ENCODE peak calls at places on chromosomes 3 and 15, in seven cellular contexts. One of them, this sample, is unnamed.

GRCh38 chr15:101652783-101653430 is 726 bp upstream of the TM2D3 start:
- DNase-seq in K562: peak; percentile 56
- DNase-seq in A549: no peak
- DNase-seq in IMR-90: no peak
- DNase-seq in HepG2: no peak
- DNase-seq in GM12878: no peak
- DNase-seq in H1: no peak
- DNase-seq in this sample: no peak

GRCh38 chr3:7382293-7383033 is 521.5 kb downstream of the GRM7 start:
- DNase-seq in K562: no peak
- DNase-seq in A549: peak; percentile 6
- DNase-seq in IMR-90: no peak
- DNase-seq in HepG2: no peak
- DNase-seq in GM12878: no peak
- DNase-seq in H1: no peak
- DNase-seq in this sample: no peak

GRCh38 chr3:139318431-139318816 is 25.4 kb upstream of the MRPS22 start:
- DNase-seq in K562: no peak
- DNase-seq in A549: no peak
- DNase-seq in IMR-90: no peak
- DNase-seq in HepG2: no peak
- DNase-seq in GM12878: no peak
- DNase-seq in H1: no peak
- DNase-seq in this sample: no peak

GRCh38 chr15:91456921-91457320 is 356.9 kb downstream of the SV2B start:
- DNase-seq in K562: no peak
- DNase-seq in A549: no peak
- DNase-seq in IMR-90: peak; percentile 24
- DNase-seq in HepG2: no peak
- DNase-seq in GM12878: no peak
- DNase-seq in H1: no peak
- DNase-seq in this sample: no peak

GRCh38 chr3:43856761-43857160 is 166.0 kb downstream of the ABHD5 start:
- DNase-seq in K562: no peak
- DNase-seq in A549: no peak
- DNase-seq in IMR-90: no peak
- DNase-seq in HepG2: no peak
- DNase-seq in GM12878: no peak
- DNase-seq in H1: no peak
- DNase-seq in this sample: no peak

GRCh38 chr3:64229903-64230302 is 4.6 kb upstream of the PRICKLE2 start:
- DNase-seq in K562: no peak
- DNase-seq in A549: no peak
- DNase-seq in IMR-90: peak; percentile 78
- DNase-seq in HepG2: no peak
- DNase-seq in GM12878: no peak
- DNase-seq in H1: no peak
- DNase-seq in this sample: no peak

GRCh38 chr15:81293728-81294500 is 30.0 kb downstream of the STARD5 start:
- DNase-seq in K562: no peak
- DNase-seq in A549: no peak
- DNase-seq in IMR-90: no peak
- DNase-seq in HepG2: no peak
- DNase-seq in GM12878: peak; percentile 98
- DNase-seq in H1: no peak
- DNase-seq in this sample: no peak

GRCh38 chr3:101665851-101666250 is 11.1 kb downstream of the ZBTB11 start:
- DNase-seq in K562: no peak
- DNase-seq in A549: no peak
- DNase-seq in IMR-90: no peak
- DNase-seq in HepG2: no peak
- DNase-seq in GM12878: no peak
- DNase-seq in H1: no peak
- DNase-seq in this sample: no peak

GRCh38 chr3:19334120-19334519 is 185.8 kb downstream of the KCNH8 start:
- DNase-seq in K562: no peak
- DNase-seq in A549: no peak
- DNase-seq in IMR-90: no peak
- DNase-seq in HepG2: no peak
- DNase-seq in GM12878: no peak
- DNase-seq in H1: no peak
- DNase-seq in this sample: no peak

GRCh38 chr15:39774688-39775267 is 7.9 kb downstream of the FSIP1 start:
- DNase-seq in K562: no peak
- DNase-seq in A549: no peak
- DNase-seq in IMR-90: no peak
- DNase-seq in HepG2: no peak
- DNase-seq in GM12878: no peak
- DNase-seq in H1: no peak
- DNase-seq in this sample: no peak

GRCh38 chr3:108603689-108604088 is 14.2 kb downstream of the DZIP3 start:
- DNase-seq in K562: no peak
- DNase-seq in A549: no peak
- DNase-seq in IMR-90: peak; percentile 23
- DNase-seq in HepG2: no peak
- DNase-seq in GM12878: no peak
- DNase-seq in H1: no peak
- DNase-seq in this sample: no peak

GRCh38 chr3:130671545-130671944 is 75.1 kb downstream of the PIK3R4 start:
- DNase-seq in K562: peak; percentile 19
- DNase-seq in A549: no peak
- DNase-seq in IMR-90: peak; percentile 16
- DNase-seq in HepG2: no peak
- DNase-seq in GM12878: no peak
- DNase-seq in H1: no peak
- DNase-seq in this sample: no peak

GRCh38 chr15:51613988-51614387 is 8.6 kb downstream of the DMXL2 start:
- DNase-seq in K562: no peak
- DNase-seq in A549: no peak
- DNase-seq in IMR-90: no peak
- DNase-seq in HepG2: no peak
- DNase-seq in GM12878: no peak
- DNase-seq in H1: no peak
- DNase-seq in this sample: no peak

GRCh38 chr3:191244242-191244867 is 45.3 kb downstream of the OSTN start:
- DNase-seq in K562: peak; percentile 10
- DNase-seq in A549: peak; percentile 4
- DNase-seq in IMR-90: peak; percentile 35
- DNase-seq in HepG2: peak; percentile 6
- DNase-seq in GM12878: no peak
- DNase-seq in H1: no peak
- DNase-seq in this sample: no peak

GRCh38 chr3:104510091-104510860 is 856.4 kb upstream of the ALCAM start:
- DNase-seq in K562: no peak
- DNase-seq in A549: no peak
- DNase-seq in IMR-90: no peak
- DNase-seq in HepG2: no peak
- DNase-seq in GM12878: no peak
- DNase-seq in H1: no peak
- DNase-seq in this sample: no peak

GRCh38 chr3:58189691-58190090 is 21.1 kb downstream of the DNASE1L3 start:
- DNase-seq in K562: no peak
- DNase-seq in A549: no peak
- DNase-seq in IMR-90: no peak
- DNase-seq in HepG2: no peak
- DNase-seq in GM12878: no peak
- DNase-seq in H1: no peak
- DNase-seq in this sample: no peak

GRCh38 chr3:45104715-45105711 is 41.2 kb downstream of the CDCP1 start:
- DNase-seq in K562: no peak
- DNase-seq in A549: no peak
- DNase-seq in IMR-90: peak; percentile 86
- DNase-seq in HepG2: no peak
- DNase-seq in GM12878: no peak
- DNase-seq in H1: no peak
- DNase-seq in this sample: no peak

GRCh38 chr15:25759421-25759820 is 103.7 kb downstream of the ATP10A start:
- DNase-seq in K562: no peak
- DNase-seq in A549: no peak
- DNase-seq in IMR-90: no peak
- DNase-seq in HepG2: no peak
- DNase-seq in GM12878: no peak
- DNase-seq in H1: no peak
- DNase-seq in this sample: no peak

GRCh38 chr15:39787479-39787878 is 4.8 kb upstream of the FSIP1 start:
- DNase-seq in K562: no peak
- DNase-seq in A549: no peak
- DNase-seq in IMR-90: no peak
- DNase-seq in HepG2: peak; percentile 72
- DNase-seq in GM12878: no peak
- DNase-seq in H1: no peak
- DNase-seq in this sample: no peak

GRCh38 chr3:112306825-112307224 is 12.8 kb upstream of the SLC9C1 start:
- DNase-seq in K562: no peak
- DNase-seq in A549: no peak
- DNase-seq in IMR-90: no peak
- DNase-seq in HepG2: no peak
- DNase-seq in GM12878: no peak
- DNase-seq in H1: no peak
- DNase-seq in this sample: no peak

GRCh38 chr3:180571831-180572578 is 30.0 kb upstream of the TTC14 start:
- DNase-seq in K562: no peak
- DNase-seq in A549: no peak
- DNase-seq in IMR-90: no peak
- DNase-seq in HepG2: no peak
- DNase-seq in GM12878: no peak
- DNase-seq in H1: no peak
- DNase-seq in this sample: no peak

GRCh38 chr3:71602256-71602655 is 18.7 kb upstream of the FOXP1 start:
- DNase-seq in K562: no peak
- DNase-seq in A549: no peak
- DNase-seq in IMR-90: no peak
- DNase-seq in HepG2: peak; percentile 54
- DNase-seq in GM12878: no peak
- DNase-seq in H1: no peak
- DNase-seq in this sample: no peak

GRCh38 chr3:94098487-94098886 is 35.6 kb downstream of the NSUN3 start:
- DNase-seq in K562: no peak
- DNase-seq in A549: no peak
- DNase-seq in IMR-90: peak; percentile 5
- DNase-seq in HepG2: no peak
- DNase-seq in GM12878: no peak
- DNase-seq in H1: no peak
- DNase-seq in this sample: no peak

DNA sequence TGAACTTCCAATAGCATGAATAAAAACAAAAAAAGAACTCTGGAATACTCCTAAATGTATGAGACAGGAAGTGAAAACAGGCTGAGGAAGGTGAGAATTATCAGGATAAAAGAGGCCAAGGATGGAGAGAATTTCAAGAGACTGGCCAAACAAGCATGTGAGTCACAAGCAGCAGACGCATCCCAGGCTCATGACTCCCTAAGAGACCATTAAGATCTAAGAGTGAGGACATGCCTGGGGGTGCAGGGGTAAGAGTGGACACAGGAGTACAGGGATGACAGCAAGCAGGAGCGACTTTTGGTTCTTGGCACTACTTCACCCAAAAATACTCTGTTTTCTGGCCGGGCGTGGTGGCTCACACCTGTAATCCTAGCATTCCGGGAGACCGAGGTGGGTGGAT is 7.1 kb downstream of the SCAMP2 start:
- DNase-seq in K562: peak; percentile 11
- DNase-seq in A549: peak; percentile 55
- DNase-seq in IMR-90: peak; percentile 85
- DNase-seq in HepG2: no peak
- DNase-seq in GM12878: no peak
- DNase-seq in H1: no peak
- DNase-seq in this sample: no peak
- TF ChIP-seq CEBPB in K562: no peak
- TF ChIP-seq CEBPB in A549: no peak
- TF ChIP-seq CEBPB in IMR-90: no peak
- TF ChIP-seq CEBPB in HepG2: no peak
- TF ChIP-seq CEBPB in GM12878: no peak
- TF ChIP-seq CEBPB in H1: no peak
- TF ChIP-seq CEBPB in this sample: no peak

DNA sequence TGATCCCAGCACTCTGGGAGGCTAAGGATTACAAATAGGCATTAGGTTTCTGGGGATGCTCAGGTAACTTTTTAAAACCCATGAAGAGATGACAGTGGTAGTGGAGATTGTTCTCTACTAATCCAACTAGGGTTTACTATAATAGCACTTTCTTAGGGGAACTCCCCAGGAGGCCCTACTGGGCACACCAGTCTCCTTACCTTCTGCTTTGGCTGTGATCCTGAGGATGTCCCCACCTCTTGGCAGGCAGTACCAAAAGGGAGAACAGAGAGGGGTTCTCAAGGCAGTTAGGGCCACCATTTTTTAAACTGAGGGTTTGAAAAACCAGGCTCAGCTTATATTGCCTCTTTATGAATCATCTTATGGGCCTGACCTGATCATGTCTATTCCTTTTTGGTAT is 15.0 kb upstream of the FBXL22 start:
- DNase-seq in K562: no peak
- DNase-seq in A549: no peak
- DNase-seq in IMR-90: no peak
- DNase-seq in HepG2: no peak
- DNase-seq in GM12878: no peak
- DNase-seq in H1: no peak
- DNase-seq in this sample: no peak
- TF ChIP-seq CEBPB in K562: no peak
- TF ChIP-seq CEBPB in A549: no peak
- TF ChIP-seq CEBPB in IMR-90: no peak
- TF ChIP-seq CEBPB in HepG2: no peak
- TF ChIP-seq CEBPB in GM12878: no peak
- TF ChIP-seq CEBPB in H1: no peak
- TF ChIP-seq CEBPB in this sample: no peak

DNA sequence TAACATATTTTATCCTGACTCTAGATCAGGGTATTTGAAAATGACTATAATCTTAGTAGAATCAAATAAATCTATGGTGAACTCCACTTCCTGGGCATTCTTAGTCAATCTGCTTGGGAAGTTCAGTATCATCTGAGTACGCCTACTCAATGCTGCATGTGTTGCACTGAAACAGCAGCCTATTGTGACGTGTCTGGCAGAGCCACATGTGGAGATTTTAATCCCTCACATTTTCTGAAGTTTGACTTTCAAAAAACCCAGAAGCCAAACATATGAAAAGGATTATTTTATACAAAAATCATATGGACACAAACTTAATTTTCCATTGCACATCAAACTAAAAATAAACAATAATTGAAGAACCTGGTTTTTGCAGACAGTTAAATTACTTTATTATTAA is 798.3 kb downstream of the ROBO1 start:
- DNase-seq in K562: no peak
- DNase-seq in A549: no peak
- DNase-seq in IMR-90: peak; percentile 77
- DNase-seq in HepG2: no peak
- DNase-seq in GM12878: no peak
- DNase-seq in H1: no peak
- DNase-seq in this sample: no peak
- TF ChIP-seq CEBPB in K562: no peak
- TF ChIP-seq CEBPB in A549: no peak
- TF ChIP-seq CEBPB in IMR-90: no peak
- TF ChIP-seq CEBPB in HepG2: no peak
- TF ChIP-seq CEBPB in GM12878: no peak
- TF ChIP-seq CEBPB in H1: no peak
- TF ChIP-seq CEBPB in this sample: no peak

GRCh38 chr15:70101459-70102113 is 3.9 kb upstream of the TLE3 start:
- DNase-seq in K562: peak; percentile 73
- DNase-seq in A549: peak; percentile 84
- DNase-seq in IMR-90: peak; percentile 86
- DNase-seq in HepG2: peak; percentile 87
- DNase-seq in GM12878: no peak
- DNase-seq in H1: no peak
- DNase-seq in this sample: peak; percentile 82
- TF ChIP-seq CEBPB in K562: no peak
- TF ChIP-seq CEBPB in A549: no peak
- TF ChIP-seq CEBPB in IMR-90: no peak
- TF ChIP-seq CEBPB in HepG2: no peak
- TF ChIP-seq CEBPB in GM12878: no peak
- TF ChIP-seq CEBPB in H1: no peak
- TF ChIP-seq CEBPB in this sample: no peak